ENCODE peak calls at places on chromosomes 4 and X, in four cellular contexts. S is cardiac muscle cell, N is mucosa of descending colon, G is fibroblast of the aortic adventitia. Q is an unnamed sample.

GRCh38 chr4:118964891-118965411 is 76.3 kb downstream of the SYNPO2 start:
- DNase-seq in S (peak; percentile 93), N (no peak), G (peak; percentile 90), Q (peak; percentile 89)

GRCh38 chr4:6221851-6222760 is 21.8 kb upstream of the JAKMIP1 start:
- DNase-seq in S (peak; percentile 30), N (peak; percentile 35), G (peak; percentile 3), Q (peak; percentile 7)

GRCh38 chr4:18641334-18641733 is 619.8 kb upstream of the LCORL start:
- DNase-seq in S (no peak), N (no peak), G (no peak), Q (no peak)

GRCh38 chrX:13360146-13360545 is 40.3 kb upstream of the ATXN3L start:
- DNase-seq in S (no peak), N (no peak), G (no peak), Q (no peak)

GRCh38 chrX:135396109-135396508 is 25.6 kb upstream of the SMIM10L2A start:
- DNase-seq in S (no peak), N (no peak), G (peak; percentile 19), Q (no peak)

GRCh38 chrX:119606508-119607389 is 525 bp upstream of the NKRF start:
- DNase-seq in S (peak; percentile 52), N (peak; percentile 12), G (peak; percentile 94), Q (peak; percentile 94)

GRCh38 chr4:76233534-76233933 is 18.0 kb upstream of the FAM47E start:
- DNase-seq in S (no peak), N (no peak), G (no peak), Q (no peak)

GRCh38 chr4:41009411-41009810 is 204.9 kb downstream of the APBB2 start:
- DNase-seq in S (peak; percentile 52), N (no peak), G (peak; percentile 75), Q (peak; percentile 65)

GRCh38 chrX:13180807-13181206 is 136.4 kb upstream of the FAM9C start:
- DNase-seq in S (peak; percentile 82), N (no peak), G (peak; percentile 60), Q (peak; percentile 42)

GRCh38 chr4:20251061-20251795 is 477 bp upstream of the SLIT2 start:
- DNase-seq in S (peak; percentile 38), N (no peak), G (peak; percentile 52), Q (peak; percentile 21)

GRCh38 chr4:142567199-142567598 is 278.9 kb downstream of the INPP4B start:
- DNase-seq in S (no peak), N (peak; percentile 51), G (no peak), Q (no peak)

GRCh38 chr4:113744667-113745241 is 16.8 kb downstream of the CAMK2D start:
- DNase-seq in S (no peak), N (no peak), G (no peak), Q (no peak)

GRCh38 chr4:27010334-27010940 is 149.8 kb downstream of the STIM2 start:
- DNase-seq in S (peak; percentile 79), N (peak; percentile 60), G (peak; percentile 87), Q (peak; percentile 70)

GRCh38 chr4:15470149-15470520 is 453 bp downstream of the CC2D2A start:
- DNase-seq in S (peak; percentile 21), N (no peak), G (no peak), Q (no peak)

GRCh38 chr4:89486042-89486441 is 178.4 kb upstream of the GPRIN3 start:
- DNase-seq in S (peak; percentile 70), N (no peak), G (peak; percentile 70), Q (peak; percentile 59)

GRCh38 chr4:17448689-17449088 is 63.2 kb downstream of the QDPR start:
- DNase-seq in S (peak; percentile 73), N (no peak), G (peak; percentile 84), Q (peak; percentile 34)

GRCh38 chr4:42396361-42397255 is 680 bp upstream of the SHISA3 start:
- DNase-seq in S (peak; percentile 45), N (peak; percentile 13), G (no peak), Q (no peak)

GRCh38 chrX:118211891-118212816 is 95.5 kb upstream of the KLHL13 start:
- DNase-seq in S (no peak), N (no peak), G (no peak), Q (no peak)

GRCh38 chr4:144572660-144573059 is 73.3 kb upstream of the HHIP start:
- DNase-seq in S (no peak), N (no peak), G (no peak), Q (no peak)

GRCh38 chr4:41281038-41281634 is 24.4 kb downstream of the UCHL1 start:
- DNase-seq in S (peak; percentile 86), N (peak; percentile 75), G (peak; percentile 85), Q (peak; percentile 81)

GRCh38 chrX:53266914-53267313 is 14.5 kb downstream of the IQSEC2 start:
- DNase-seq in S (no peak), N (no peak), G (no peak), Q (no peak)

GRCh38 chr4:138892483-138893386 is 122.8 kb upstream of the NOCT start:
- DNase-seq in S (no peak), N (no peak), G (no peak), Q (no peak)

GRCh38 chrX:50903387-50904027 is 7.0 kb upstream of the BMP15 start:
- DNase-seq in S (peak; percentile 48), N (peak; percentile 27), G (peak; percentile 7), Q (peak; percentile 10)
- TF ChIP-seq CTCF in S (peak; percentile 68), N (no peak), G (peak; percentile 41), Q (peak; percentile 45)

GRCh38 chrX:133880032-133880443 is 105.4 kb downstream of the GPC3 start:
- DNase-seq in S (no peak), N (no peak), G (no peak), Q (no peak)
- TF ChIP-seq CTCF in S (no peak), N (no peak), G (no peak), Q (no peak)

GRCh38 chr4:57214654-57215411 is 104.6 kb upstream of the IGFBP7 start:
- DNase-seq in S (no peak), N (peak; percentile 4), G (no peak), Q (no peak)

GRCh38 chr4:57206172-57206571 is 96.0 kb upstream of the IGFBP7 start:
- DNase-seq in S (no peak), N (no peak), G (no peak), Q (no peak)

GRCh38 chr4:57205580-57205979 is 95.4 kb upstream of the IGFBP7 start:
- DNase-seq in S (no peak), N (no peak), G (no peak), Q (no peak)

DNA sequence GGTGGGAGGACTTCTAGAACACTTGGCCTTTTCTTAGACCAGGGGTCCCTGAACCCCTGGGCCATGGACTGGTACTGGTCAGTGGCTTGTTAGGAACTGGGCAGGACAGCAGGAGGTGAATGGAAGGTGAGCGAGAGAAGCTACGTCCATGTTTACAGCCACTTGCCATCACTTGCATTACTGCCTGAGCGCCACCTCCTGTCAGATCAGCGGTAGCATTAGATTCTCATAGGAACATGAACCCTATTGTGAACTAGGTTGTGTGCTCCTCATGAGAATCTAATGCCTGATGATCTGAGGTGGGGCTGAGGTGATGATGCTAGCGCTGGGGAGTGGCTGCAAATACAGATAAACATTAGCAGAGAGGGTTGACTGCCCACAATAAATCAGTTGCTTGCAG is 100.9 kb upstream of the IGFBP7 start:
- DNase-seq in S (no peak), N (peak; percentile 13), G (no peak), Q (peak; percentile 6)
- TF ChIP-seq CTCF in S (no peak), N (no peak), G (no peak), Q (peak; percentile 30)

DNA sequence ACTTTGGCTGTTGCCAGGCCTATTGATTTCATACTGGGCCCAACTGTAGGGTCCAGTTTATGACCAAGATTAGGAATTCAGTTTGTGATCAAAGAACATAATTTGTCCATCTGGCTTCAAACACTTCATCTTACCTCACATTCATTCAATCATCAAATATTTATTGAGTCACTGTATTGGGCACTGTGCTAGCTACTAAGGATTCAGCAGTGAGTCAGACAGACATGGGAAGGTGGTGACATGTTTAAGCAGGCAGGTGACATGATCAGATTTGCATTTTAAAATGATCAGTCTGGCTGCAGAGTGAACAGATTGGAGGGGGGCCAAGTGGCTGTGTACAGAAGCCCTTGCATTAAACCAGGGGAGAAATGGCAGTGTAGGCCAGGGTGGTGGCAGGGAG is 25.1 kb upstream of the APLN start:
- DNase-seq in S (no peak), N (no peak), G (no peak), Q (no peak)
- TF ChIP-seq CTCF in S (no peak), N (no peak), G (no peak), Q (no peak)

GRCh38 chr4:79300280-79300679 is 25.6 kb downstream of the NAA11 start:
- DNase-seq in S (no peak), N (no peak), G (no peak), Q (no peak)

GRCh38 chr4:79298484-79298883 is 27.4 kb downstream of the NAA11 start:
- DNase-seq in S (no peak), N (no peak), G (no peak), Q (no peak)

GRCh38 chr4:79297029-79297428 is 28.8 kb downstream of the NAA11 start:
- DNase-seq in S (no peak), N (no peak), G (no peak), Q (no peak)

GRCh38 chr4:79297479-79297878 is 28.4 kb downstream of the NAA11 start:
- DNase-seq in S (no peak), N (no peak), G (no peak), Q (no peak)

GRCh38 chr4:79298027-79298426 is 27.8 kb downstream of the NAA11 start:
- DNase-seq in S (no peak), N (no peak), G (no peak), Q (no peak)
- TF ChIP-seq CTCF in S (no peak), N (no peak), G (no peak), Q (no peak)

GRCh38 chrX:14697453-14697852 is 168.1 kb downstream of the GLRA2 start:
- DNase-seq in S (peak; percentile 7), N (peak; percentile 58), G (no peak), Q (peak; percentile 7)
- TF ChIP-seq CTCF in S (peak; percentile 39), N (no peak), G (peak; percentile 48), Q (peak; percentile 63)

DNA sequence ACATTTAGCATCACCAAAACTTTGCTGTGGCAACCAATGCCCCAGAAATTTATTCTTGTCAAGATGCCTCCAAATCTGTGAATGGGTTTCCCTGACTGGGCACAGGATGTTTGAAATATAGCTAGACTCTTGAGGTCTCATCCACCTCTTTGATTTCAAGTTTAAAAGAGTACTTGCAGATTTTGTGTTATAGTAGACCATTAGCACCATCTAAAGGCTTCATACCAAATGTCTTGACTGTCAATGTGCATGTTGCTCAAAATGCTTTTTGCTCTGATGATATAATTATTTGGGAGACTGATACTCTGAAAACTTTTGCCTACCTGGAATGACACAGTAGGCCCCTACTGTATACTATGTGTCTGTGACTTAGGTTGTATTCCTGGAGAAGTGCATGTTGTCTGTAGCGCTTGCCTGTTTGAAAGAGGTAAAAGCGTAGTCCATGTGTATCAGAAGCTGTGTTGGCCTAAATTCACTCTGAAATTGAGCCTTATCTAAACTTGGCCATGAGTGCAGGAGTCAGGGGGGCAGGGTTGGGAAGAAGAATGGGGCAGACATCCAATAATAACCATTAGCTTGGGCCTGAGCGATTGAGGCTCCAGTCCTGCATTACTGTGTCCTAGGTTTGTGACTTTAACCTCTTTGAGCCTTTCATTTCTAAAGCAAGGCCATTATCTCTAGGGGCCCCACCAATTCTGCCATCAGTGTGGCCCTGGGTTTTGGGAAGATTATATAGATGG is 33.8 kb downstream of the NDP start:
- DNase-seq in S (peak; percentile 34), N (no peak), G (peak; percentile 35), Q (peak; percentile 8)
- TF ChIP-seq CTCF in S (peak; percentile 7), N (no peak), G (no peak), Q (peak; percentile 17)

Q was measured in fibroblast of villous mesenchyme.